ENCODE peak calls at places on chromosome 22, in eight cellular contexts. F is glutamatergic neuron, M is NCI-H1105, V is NCI-H2227 treated with DMSO at 0.1 percent for 48 hours, Z is ELF-1, U is activated T-cell treated with anti-CD3 and anti-CD28 coated beads for 1 hour, K is NCI-H748 treated with DMSO at 0.1 percent for 48 hours, I is GM18507. L is an unnamed sample.

GRCh38 chr22:50473855-50474671 is 772 bp downstream of the SBF1 start:
- DNase-seq in F (peak), M (no peak), V (no peak), Z (peak), U (no peak), K (no peak), I (no peak), L (no peak)

GRCh38 chr22:20546541-20546950 is 39.1 kb downstream of the MED15 start:
- DNase-seq in F (no peak), M (no peak), V (no peak), Z (peak), U (no peak), K (no peak), I (no peak), L (no peak)

GRCh38 chr22:23357028-23357427 is 176.7 kb downstream of the BCR start:
- DNase-seq in F (no peak), M (no peak), V (no peak), Z (no peak), U (no peak), K (no peak), I (no peak), L (no peak)

GRCh38 chr22:37420656-37421467 is 6.4 kb downstream of the ELFN2 start:
- DNase-seq in F (no peak), M (no peak), V (no peak), Z (no peak), U (no peak), K (no peak), I (no peak), L (no peak)

GRCh38 chr22:38032681-38033521 is 24.3 kb upstream of the PICK1 start:
- DNase-seq in F (no peak), M (no peak), V (no peak), Z (no peak), U (no peak), K (no peak), I (no peak), L (no peak)

GRCh38 chr22:45319319-45319675 is 9.6 kb downstream of the FAM118A start:
- DNase-seq in F (no peak), M (no peak), V (no peak), Z (no peak), U (no peak), K (no peak), I (no peak), L (no peak)

GRCh38 chr22:45781941-45782340 is 110.3 kb downstream of the ATXN10 start:
- DNase-seq in F (no peak), M (no peak), V (no peak), Z (no peak), U (no peak), K (no peak), I (no peak), L (no peak)

GRCh38 chr22:24355574-24355973 is 71.8 kb upstream of the ADORA2A start:
- DNase-seq in F (no peak), M (no peak), V (no peak), Z (no peak), U (no peak), K (no peak), I (no peak), L (no peak)

GRCh38 chr22:17269224-17269606 is 50.0 kb upstream of the ADA2 start:
- DNase-seq in F (no peak), M (no peak), V (no peak), Z (no peak), U (no peak), K (no peak), I (no peak), L (no peak)

L was measured in osteocyte.